ENCODE peak calls at places on chromosomes 7 and 10, in six cellular contexts. T is HCT116, P is GM23338, G is GM12878, K is transverse colon, V is Panc1. M is an unnamed sample.
A peak's percentile ranks its signal among the peaks of the same experiment; 100 is the strongest.

GRCh38 chr10:89029201-89029600 is 38.6 kb downstream of the FAS start:
- DNase-seq in T (no peak), P (no peak), G (no peak), K (no peak), V (no peak), M (no peak)

GRCh38 chr10:97468162-97468561 is 22.2 kb downstream of the ZDHHC16 start:
- DNase-seq in T (no peak), P (no peak), G (peak; percentile 7), K (peak; percentile 71), V (no peak), M (no peak)

GRCh38 chr10:59255463-59255862 is 79.0 kb downstream of the PHYHIPL start:
- DNase-seq in T (no peak), P (no peak), G (no peak), K (no peak), V (no peak), M (no peak)

GRCh38 chr7:107138696-107139420 is 29.9 kb upstream of the HBP1 start:
- DNase-seq in T (no peak), P (no peak), G (no peak), K (no peak), V (no peak), M (no peak)

GRCh38 chr10:49141541-49142332 is 7.9 kb upstream of the FAM170B start:
- DNase-seq in T (no peak), P (no peak), G (no peak), K (no peak), V (no peak), M (no peak)

GRCh38 chr7:157687158-157687557 is 350.4 kb downstream of the DNAJB6 start:
- DNase-seq in T (no peak), P (no peak), G (no peak), K (no peak), V (no peak), M (no peak)

GRCh38 chr10:17547026-17547425 is 70.1 kb downstream of the HACD1 start:
- DNase-seq in T (no peak), P (no peak), G (no peak), K (no peak), V (no peak), M (no peak)

GRCh38 chr7:81111781-81112540 is 193.1 kb upstream of the SEMA3C start:
- DNase-seq in T (no peak), P (no peak), G (no peak), K (no peak), V (peak; percentile 75), M (no peak)

GRCh38 chr7:51226916-51227535 is 89.6 kb downstream of the COBL start:
- DNase-seq in T (no peak), P (no peak), G (no peak), K (no peak), V (no peak), M (no peak)
- H3K27ac ChIP-seq in T (no peak overlapping the region), P (no peak overlapping the region), G (no peak overlapping the region), K (no peak overlapping the region), V (no peak overlapping the region), M (peak overlapping the region; percentile 68)

GRCh38 chr10:44520651-44521050 is 135.8 kb upstream of the CXCL12 start:
- DNase-seq in T (no peak), P (no peak), G (no peak), K (no peak), V (no peak), M (no peak)
- H3K4me1 ChIP-seq in T (no peaks in the 10 kb centered on the region), P (no peaks in the 10 kb centered on the region), G (no peaks in the 10 kb centered on the region), K (no peaks in the 10 kb centered on the region), V (no peaks in the 10 kb centered on the region), M (no peaks in the 10 kb centered on the region)

DNA sequence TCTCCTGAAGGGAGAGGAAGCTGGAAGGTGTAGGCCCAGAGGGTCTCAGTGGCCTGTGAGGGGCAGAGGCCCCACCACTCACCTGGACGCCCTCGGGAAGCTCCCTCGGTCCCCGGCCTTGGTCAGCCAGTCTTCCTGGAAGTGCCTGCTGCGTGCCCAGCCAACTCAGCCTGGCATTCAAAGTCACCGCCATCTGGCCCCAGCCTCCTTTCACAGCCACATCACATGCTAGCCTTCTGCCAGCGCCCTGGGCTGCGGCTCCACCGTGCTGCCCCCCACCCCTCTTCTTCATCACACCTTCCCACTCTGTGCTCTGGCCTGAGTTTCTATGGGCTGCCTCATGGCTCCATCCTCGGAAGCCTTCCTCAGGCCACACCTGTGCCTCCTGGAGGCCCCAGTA is 98.0 kb downstream of the ZMIZ1 start:
- DNase-seq in T (no peak), P (no peak), G (no peak), K (no peak), V (no peak), M (no peak)
- TF ChIP-seq POLR2AphosphoS5 in T (no peak), P (no peak), G (no peak), K (no peak), V (no peak), M (no peak)

DNA sequence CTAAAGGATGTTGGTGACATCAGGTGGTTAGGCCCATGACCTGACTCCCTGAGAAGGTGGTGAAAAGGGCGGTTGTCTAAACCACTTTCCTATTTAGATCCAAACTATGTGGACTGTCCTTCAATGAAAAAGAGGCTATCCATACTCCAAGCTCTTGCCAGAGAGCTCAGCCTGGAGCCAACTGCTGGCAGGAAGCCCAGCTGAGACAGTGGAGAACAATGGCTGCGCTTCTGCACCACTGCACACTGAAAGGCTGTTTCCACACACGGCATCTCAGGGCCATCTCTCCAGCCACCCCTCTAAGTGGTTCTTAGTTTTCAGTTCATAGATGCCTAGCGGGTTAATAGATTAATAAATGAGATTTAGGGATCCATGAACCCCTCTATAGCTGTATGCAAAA is 488.8 kb upstream of the ZMIZ1 start:
- DNase-seq in T (no peak), P (no peak), G (no peak), K (peak; percentile 23), V (no peak), M (peak; percentile 63)
- H3K27ac ChIP-seq in T (no peak overlapping the region), P (no peak overlapping the region), G (no peak overlapping the region), K (no peak overlapping the region), V (no peak overlapping the region), M (no peak overlapping the region)

DNA sequence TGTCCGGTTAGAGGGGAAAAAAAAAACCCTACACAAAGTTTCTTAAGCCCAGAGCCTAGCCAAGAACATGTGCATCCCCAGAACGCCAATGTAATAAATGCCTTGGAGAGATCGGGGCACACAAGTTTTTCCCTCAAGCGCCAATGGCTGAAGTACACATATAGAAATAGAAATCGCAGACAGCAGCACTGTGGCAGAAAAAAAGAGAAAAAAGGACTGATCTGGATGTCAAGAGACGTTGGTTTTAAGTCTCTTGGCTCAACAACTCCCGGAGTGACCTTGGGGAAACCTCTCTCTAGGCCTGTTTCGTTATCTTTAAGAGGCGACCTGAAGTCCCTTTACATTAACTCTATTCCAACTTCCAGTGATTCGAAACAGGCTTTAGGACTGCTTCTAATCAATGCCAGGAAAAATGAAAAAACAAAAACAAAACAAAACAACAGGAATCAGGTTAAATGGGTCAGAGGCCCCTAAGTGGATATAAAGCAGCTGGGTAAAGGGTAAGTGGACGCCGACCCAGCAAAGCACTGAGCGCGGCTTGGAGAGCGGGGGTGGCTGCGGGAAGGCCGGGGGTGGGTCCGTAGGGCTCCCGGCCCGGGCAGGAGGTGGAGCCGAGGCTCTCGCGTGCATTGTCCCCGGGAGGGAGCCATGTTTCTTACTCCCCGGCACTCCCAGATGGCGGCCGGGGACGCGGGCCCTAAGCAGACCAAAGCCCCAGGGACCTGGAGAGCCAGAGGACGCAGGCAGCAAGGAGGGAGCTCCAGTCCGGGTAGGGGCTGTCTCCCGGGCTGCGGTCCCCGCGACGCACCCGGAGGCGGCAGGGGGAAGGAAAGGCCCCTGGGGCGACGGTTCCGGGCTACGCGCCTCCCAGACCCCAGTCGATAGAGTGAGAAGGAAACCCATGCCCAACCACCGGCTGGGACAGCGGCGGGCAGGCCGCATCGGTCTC is 771 bp downstream of the EIF3A start:
- DNase-seq in T (peak; percentile 43), P (peak; percentile 72), G (no peak), K (peak; percentile 81), V (no peak), M (peak; percentile 60)
- H3K4me1 ChIP-seq in T (peaks cover 40% of the 10 kb centered on the region), P (peaks cover 11% of the 10 kb centered on the region), G (peaks cover 4% of the 10 kb centered on the region), K (peaks cover 7% of the 10 kb centered on the region), V (peaks cover 25% of the 10 kb centered on the region), M (no peaks in the 10 kb centered on the region)

DNA sequence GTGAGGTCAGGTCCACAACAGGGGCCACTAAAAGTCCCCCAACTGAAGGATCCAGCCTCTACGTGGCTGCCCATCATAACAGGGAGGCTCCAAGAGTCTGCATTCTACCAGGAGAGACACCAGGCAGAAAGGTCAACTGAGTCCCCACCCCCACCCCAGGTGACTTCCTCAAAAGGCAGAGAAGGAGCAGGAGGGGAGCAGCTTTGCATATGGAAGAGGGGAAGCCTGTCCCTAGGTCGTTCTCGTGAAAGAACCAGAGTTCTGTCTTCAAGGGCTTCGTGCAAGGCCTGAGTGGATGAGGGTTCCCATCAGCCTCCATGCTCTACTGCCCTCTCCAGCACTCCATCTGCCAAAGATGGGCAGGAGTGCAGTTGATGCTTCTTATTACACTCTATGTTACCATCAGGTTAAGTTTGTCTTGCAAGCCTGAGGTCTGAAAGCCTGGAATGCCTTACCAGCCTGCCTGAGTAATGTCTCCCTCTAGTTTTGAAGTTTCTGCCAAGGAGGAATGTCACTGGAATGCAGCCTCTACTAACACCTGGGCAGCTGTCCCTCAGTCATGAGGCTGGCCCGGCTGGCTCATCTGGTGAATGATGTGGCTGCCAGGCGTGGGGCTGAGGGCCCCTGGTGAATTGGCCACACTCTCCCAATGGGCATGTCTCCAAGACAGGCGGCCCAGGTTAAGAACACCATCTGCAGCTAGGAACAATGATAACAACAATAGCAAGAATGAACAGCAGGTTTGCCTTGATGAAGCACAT is 54.3 kb upstream of the SMNDC1 start:
- DNase-seq in T (peak; percentile 38), P (peak; percentile 71), G (no peak), K (no peak), V (no peak), M (peak; percentile 87)
- TF ChIP-seq POLR2AphosphoS5 in T (peak; percentile 71), P (no peak), G (no peak), K (no peak), V (no peak), M (peak; percentile 65)

DNA sequence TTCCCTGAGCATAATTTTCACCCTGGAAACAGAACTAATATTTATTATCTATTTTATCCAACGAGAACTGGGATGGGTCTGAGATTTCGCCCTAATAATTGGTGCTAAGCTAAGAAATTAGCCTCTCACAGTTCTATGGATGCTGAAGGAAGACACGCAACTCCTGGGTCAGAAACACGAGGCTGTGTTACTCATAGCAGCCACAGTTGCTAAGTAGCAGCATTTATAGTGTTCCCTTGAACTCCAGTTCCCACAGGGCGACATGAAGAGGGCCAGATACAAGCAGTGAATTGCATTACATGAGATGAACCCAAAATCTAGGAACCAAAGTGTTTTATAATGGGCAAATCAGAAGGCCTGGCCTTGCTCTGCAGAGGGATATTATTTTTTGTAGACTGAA is 109.8 kb upstream of the AGR3 start:
- DNase-seq in T (no peak), P (peak; percentile 15), G (no peak), K (no peak), V (no peak), M (no peak)
- H3K27ac ChIP-seq in T (no peak overlapping the region), P (no peak overlapping the region), G (no peak overlapping the region), K (no peak overlapping the region), V (no peak overlapping the region), M (peak overlapping the region; percentile 84)

GRCh38 chr7:117319211-117319610 is 3.6 kb downstream of the WNT2 start:
- DNase-seq in T (no peak), P (no peak), G (no peak), K (no peak), V (no peak), M (no peak)
- H3K4me1 ChIP-seq in T (no peaks in the 10 kb centered on the region), P (peaks cover 4% of the 10 kb centered on the region), G (no peaks in the 10 kb centered on the region), K (no peaks in the 10 kb centered on the region), V (peaks cover 5% of the 10 kb centered on the region), M (no peaks in the 10 kb centered on the region)

M was measured in breast epithelium.